ENCODE peak calls at places on chromosomes 1 and 21, in eight cellular contexts. T, G, B, Q, D, R, W and C are unnamed samples.

GRCh38 chr1:92934395-92935378 is 26.6 kb downstream of the DIPK1A start:
- DNase-seq in T (peak; percentile 68), G (peak; percentile 38), B (peak; percentile 85), Q (peak; percentile 31), D (no peak), R (peak; percentile 87), W (no peak), C (no peak)

GRCh38 chr1:201479331-201479730 is 10.3 kb upstream of the PHLDA3 start:
- DNase-seq in T (no peak), G (no peak), B (no peak), Q (no peak), D (no peak), R (no peak), W (no peak), C (no peak)

GRCh38 chr1:162700131-162700530 is 67.9 kb downstream of the DDR2 start:
- DNase-seq in T (no peak), G (no peak), B (no peak), Q (no peak), D (no peak), R (no peak), W (no peak), C (no peak)

GRCh38 chr1:145891587-145892485 is 6.2 kb upstream of the ANKRD35 start:
- DNase-seq in T (peak; percentile 98), G (peak; percentile 89), B (peak; percentile 100), Q (peak; percentile 99), D (peak; percentile 99), R (peak; percentile 96), W (peak; percentile 87), C (peak; percentile 75)

GRCh38 chr1:5509664-5510452 is 482.4 kb downstream of the NPHP4 start:
- DNase-seq in T (peak; percentile 16), G (peak; percentile 57), B (peak; percentile 10), Q (peak; percentile 61), D (peak; percentile 71), R (peak; percentile 56), W (peak; percentile 90), C (peak; percentile 88)

GRCh38 chr1:47187226-47187925 is 2.5 kb downstream of the PDZK1IP1 start:
- DNase-seq in T (no peak), G (no peak), B (no peak), Q (no peak), D (no peak), R (no peak), W (peak; percentile 63), C (no peak)

GRCh38 chr1:52264530-52265115 is 101.4 kb downstream of the CC2D1B start:
- DNase-seq in T (no peak), G (no peak), B (no peak), Q (no peak), D (no peak), R (no peak), W (no peak), C (no peak)

GRCh38 chr1:232589809-232590741 is 39.9 kb downstream of the SIPA1L2 start:
- DNase-seq in T (no peak), G (no peak), B (no peak), Q (no peak), D (no peak), R (no peak), W (no peak), C (no peak)

GRCh38 chr1:63636192-63637105 is 43.2 kb downstream of the PGM1 start:
- DNase-seq in T (no peak), G (no peak), B (no peak), Q (no peak), D (no peak), R (no peak), W (no peak), C (no peak)

GRCh38 chr1:22876359-22877111 is 96.1 kb downstream of the LACTBL1 start:
- DNase-seq in T (peak; percentile 52), G (no peak), B (peak; percentile 77), Q (peak; percentile 20), D (no peak), R (no peak), W (no peak), C (no peak)

GRCh38 chr1:67148516-67149178 is 13.9 kb upstream of the C1orf141 start:
- DNase-seq in T (no peak), G (no peak), B (no peak), Q (no peak), D (no peak), R (no peak), W (no peak), C (no peak)

GRCh38 chr1:58399176-58399575 is 147.3 kb downstream of the OMA1 start:
- DNase-seq in T (no peak), G (no peak), B (no peak), Q (no peak), D (no peak), R (no peak), W (no peak), C (no peak)

GRCh38 chr21:33058468-33059318 is 11.2 kb upstream of the OLIG1 start:
- DNase-seq in T (no peak), G (peak; percentile 68), B (no peak), Q (peak; percentile 49), D (no peak), R (no peak), W (no peak), C (no peak)

GRCh38 chr1:77514871-77515776 is 167.3 kb downstream of the ZZZ3 start:
- DNase-seq in T (peak; percentile 43), G (peak; percentile 44), B (peak; percentile 59), Q (no peak), D (no peak), R (peak; percentile 73), W (no peak), C (no peak)

GRCh38 chr21:41048141-41048540 is 119.8 kb upstream of the BACE2 start:
- DNase-seq in T (no peak), G (no peak), B (no peak), Q (no peak), D (no peak), R (no peak), W (no peak), C (no peak)

GRCh38 chr21:41048636-41049035 is 119.3 kb upstream of the BACE2 start:
- DNase-seq in T (no peak), G (no peak), B (no peak), Q (no peak), D (no peak), R (no peak), W (no peak), C (no peak)

GRCh38 chr21:41043008-41043407 is 125.0 kb upstream of the BACE2 start:
- DNase-seq in T (no peak), G (no peak), B (no peak), Q (no peak), D (no peak), R (no peak), W (no peak), C (no peak)

GRCh38 chr21:41045534-41046268 is 122.3 kb upstream of the BACE2 start:
- DNase-seq in T (no peak), G (no peak), B (no peak), Q (peak; percentile 61), D (no peak), R (peak; percentile 11), W (no peak), C (no peak)
- TF ChIP-seq CTCF in T (peak; percentile 50), G (peak; percentile 54), B (peak; percentile 11), Q (peak; percentile 51), D (no peak), R (peak; percentile 42), W (no peak), C (no peak)

DNA sequence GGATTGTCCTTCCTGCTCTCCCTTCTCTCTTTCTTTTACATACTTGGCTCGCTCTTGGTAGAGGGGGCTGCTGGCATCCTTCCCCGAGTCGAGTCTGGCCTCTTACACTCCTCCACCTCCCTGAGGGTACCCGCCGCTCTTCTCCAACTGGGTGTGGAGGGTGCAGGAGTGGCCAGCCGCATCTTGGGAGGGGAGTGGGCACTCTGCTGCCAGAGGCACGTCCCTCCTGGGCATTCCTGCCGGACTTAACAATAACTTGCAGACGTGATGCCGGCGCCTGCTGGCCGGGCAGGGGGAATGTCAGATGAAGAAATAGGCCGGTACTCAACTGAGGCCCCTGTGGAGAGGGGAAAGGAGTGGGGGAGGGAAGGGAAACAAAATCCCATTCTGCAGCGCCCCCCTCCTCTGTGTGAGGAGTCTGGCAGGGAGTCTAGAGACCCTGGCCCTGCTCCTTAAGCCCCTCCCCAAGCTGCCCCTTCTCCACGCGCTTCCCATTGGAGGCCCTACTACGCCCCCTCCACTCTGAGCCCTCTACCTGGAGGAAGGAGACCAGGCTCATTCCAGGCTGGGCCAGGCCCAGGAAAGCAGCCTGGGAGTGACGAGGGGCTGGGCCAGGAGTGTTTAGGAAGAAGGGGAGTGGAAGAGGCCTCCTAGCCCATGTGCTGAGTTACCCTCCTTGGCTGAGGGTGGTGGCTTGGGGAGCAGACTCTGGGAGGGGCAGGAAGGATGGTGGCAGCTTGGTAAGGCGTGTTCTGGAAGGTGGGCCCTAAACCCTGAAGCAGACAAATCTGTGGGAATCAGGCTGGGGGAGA is 1.8 kb downstream of the ATP2B4 start:
- DNase-seq in T (peak; percentile 43), G (peak; percentile 30), B (peak; percentile 70), Q (peak; percentile 34), D (no peak), R (peak; percentile 48), W (peak; percentile 80), C (no peak)
- TF ChIP-seq CTCF in T (peak; percentile 63), G (peak; percentile 30), B (peak; percentile 41), Q (no peak), D (no peak), R (peak; percentile 24), W (no peak), C (no peak)

GRCh38 chr1:207897188-207897587 is 13.7 kb downstream of the CD34 start:
- DNase-seq in T (no peak), G (no peak), B (peak; percentile 18), Q (no peak), D (no peak), R (no peak), W (no peak), C (no peak)

GRCh38 chr1:207896547-207896946 is 14.4 kb downstream of the CD34 start:
- DNase-seq in T (no peak), G (no peak), B (no peak), Q (no peak), D (no peak), R (no peak), W (no peak), C (no peak)

GRCh38 chr1:207892764-207893163 is 18.2 kb downstream of the CD34 start:
- DNase-seq in T (no peak), G (no peak), B (no peak), Q (no peak), D (no peak), R (no peak), W (no peak), C (no peak)

GRCh38 chr1:207891148-207891547 is 19.8 kb downstream of the CD34 start:
- DNase-seq in T (no peak), G (no peak), B (no peak), Q (no peak), D (no peak), R (no peak), W (no peak), C (no peak)

GRCh38 chr1:207893737-207894582 is 17.0 kb downstream of the CD34 start:
- DNase-seq in T (no peak), G (no peak), B (no peak), Q (no peak), D (no peak), R (no peak), W (no peak), C (no peak)
- TF ChIP-seq CTCF in T (no peak), G (no peak), B (no peak), Q (no peak), D (no peak), R (no peak), W (no peak), C (no peak)

DNA sequence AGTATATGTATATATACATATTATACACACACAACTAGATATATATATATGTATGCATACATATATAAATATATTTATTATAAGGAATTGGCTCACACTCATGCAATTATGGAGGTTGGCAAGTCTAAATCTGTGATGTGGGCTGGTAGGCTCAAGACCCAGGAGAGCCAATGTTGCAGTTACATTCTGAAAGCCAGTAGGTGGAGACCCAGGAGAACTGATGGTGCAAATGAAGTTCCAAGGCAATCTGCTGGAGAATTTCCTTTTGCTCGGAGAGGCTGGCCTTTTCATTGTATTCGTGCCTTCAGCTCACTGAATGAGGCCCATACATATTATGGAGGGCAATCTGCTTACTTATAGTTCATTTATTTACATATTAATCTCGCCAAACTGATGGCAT is 9.4 kb downstream of the IVL start:
- DNase-seq in T (no peak), G (no peak), B (no peak), Q (peak; percentile 23), D (no peak), R (peak; percentile 29), W (no peak), C (no peak)
- TF ChIP-seq CTCF in T (no peak), G (no peak), B (peak; percentile 35), Q (peak; percentile 59), D (peak; percentile 10), R (peak; percentile 40), W (no peak), C (peak; percentile 12)